ENCODE peak calls at places on chromosomes 5 and 9, in eight cellular contexts. One of them, this sample, is unnamed.

GRCh38 chr5:95773325-95774059 is 42.4 kb downstream of the RHOBTB3 start:
- DNase-seq in prostate gland: no peak
- DNase-seq in omental fat pad: no peak
- DNase-seq in RWPE1: peak
- DNase-seq in WERI-Rb-1: no peak
- DNase-seq in ovary: no peak
- DNase-seq in fibroblast of mammary gland: peak
- DNase-seq in heart right ventricle: no peak
- DNase-seq in this sample: no peak

GRCh38 chr5:172769598-172770373 is 1.2 kb downstream of the DUSP1 start:
- DNase-seq in prostate gland: no peak
- DNase-seq in omental fat pad: no peak
- DNase-seq in RWPE1: peak
- DNase-seq in WERI-Rb-1: no peak
- DNase-seq in ovary: peak
- DNase-seq in fibroblast of mammary gland: peak
- DNase-seq in heart right ventricle: peak
- DNase-seq in this sample: no peak

GRCh38 chr9:131404987-131405386 is 11.1 kb downstream of the PRRC2B start:
- DNase-seq in prostate gland: no peak
- DNase-seq in omental fat pad: no peak
- DNase-seq in RWPE1: no peak
- DNase-seq in WERI-Rb-1: no peak
- DNase-seq in ovary: no peak
- DNase-seq in fibroblast of mammary gland: no peak
- DNase-seq in heart right ventricle: no peak
- DNase-seq in this sample: no peak

GRCh38 chr5:131272365-131273123 is 8.7 kb downstream of the CDC42SE2 start:
- DNase-seq in prostate gland: no peak
- DNase-seq in omental fat pad: no peak
- DNase-seq in RWPE1: no peak
- DNase-seq in WERI-Rb-1: no peak
- DNase-seq in ovary: no peak
- DNase-seq in fibroblast of mammary gland: no peak
- DNase-seq in heart right ventricle: no peak
- DNase-seq in this sample: no peak

GRCh38 chr9:13427587-13427986 is 148.1 kb upstream of the MPDZ start:
- DNase-seq in prostate gland: peak
- DNase-seq in omental fat pad: no peak
- DNase-seq in RWPE1: peak
- DNase-seq in WERI-Rb-1: no peak
- DNase-seq in ovary: no peak
- DNase-seq in fibroblast of mammary gland: peak
- DNase-seq in heart right ventricle: no peak
- DNase-seq in this sample: peak

GRCh38 chr9:37011530-37011929 is 22.5 kb downstream of the PAX5 start:
- DNase-seq in prostate gland: no peak
- DNase-seq in omental fat pad: no peak
- DNase-seq in RWPE1: no peak
- DNase-seq in WERI-Rb-1: no peak
- DNase-seq in ovary: no peak
- DNase-seq in fibroblast of mammary gland: no peak
- DNase-seq in heart right ventricle: no peak
- DNase-seq in this sample: no peak

GRCh38 chr9:101586651-101587050 is 8.1 kb downstream of the PPP3R2 start:
- DNase-seq in prostate gland: no peak
- DNase-seq in omental fat pad: no peak
- DNase-seq in RWPE1: no peak
- DNase-seq in WERI-Rb-1: no peak
- DNase-seq in ovary: no peak
- DNase-seq in fibroblast of mammary gland: no peak
- DNase-seq in heart right ventricle: no peak
- DNase-seq in this sample: no peak

GRCh38 chr5:9869616-9870288 is 239.6 kb upstream of the TAS2R1 start:
- DNase-seq in prostate gland: no peak
- DNase-seq in omental fat pad: no peak
- DNase-seq in RWPE1: peak
- DNase-seq in WERI-Rb-1: no peak
- DNase-seq in ovary: no peak
- DNase-seq in fibroblast of mammary gland: peak
- DNase-seq in heart right ventricle: no peak
- DNase-seq in this sample: no peak

GRCh38 chr5:96661101-96661840 is 905 bp upstream of the CAST start:
- DNase-seq in prostate gland: peak
- DNase-seq in omental fat pad: no peak
- DNase-seq in RWPE1: peak
- DNase-seq in WERI-Rb-1: peak
- DNase-seq in ovary: peak
- DNase-seq in fibroblast of mammary gland: peak
- DNase-seq in heart right ventricle: peak
- DNase-seq in this sample: no peak

GRCh38 chr5:67693956-67694564 is 497.5 kb upstream of the CD180 start:
- DNase-seq in prostate gland: peak
- DNase-seq in omental fat pad: no peak
- DNase-seq in RWPE1: no peak
- DNase-seq in WERI-Rb-1: no peak
- DNase-seq in ovary: peak
- DNase-seq in fibroblast of mammary gland: peak
- DNase-seq in heart right ventricle: peak
- DNase-seq in this sample: peak

GRCh38 chr5:150763023-150763793 is 4.4 kb upstream of the DCTN4 start:
- DNase-seq in prostate gland: peak
- DNase-seq in omental fat pad: peak
- DNase-seq in RWPE1: peak
- DNase-seq in WERI-Rb-1: no peak
- DNase-seq in ovary: peak
- DNase-seq in fibroblast of mammary gland: peak
- DNase-seq in heart right ventricle: peak
- DNase-seq in this sample: no peak

GRCh38 chr9:15837079-15837679 is 284.3 kb downstream of the CCDC171 start:
- DNase-seq in prostate gland: peak
- DNase-seq in omental fat pad: no peak
- DNase-seq in RWPE1: peak
- DNase-seq in WERI-Rb-1: peak
- DNase-seq in ovary: no peak
- DNase-seq in fibroblast of mammary gland: peak
- DNase-seq in heart right ventricle: no peak
- DNase-seq in this sample: peak

GRCh38 chr5:118956727-118957126 is 31.6 kb downstream of the DTWD2 start:
- DNase-seq in prostate gland: no peak
- DNase-seq in omental fat pad: no peak
- DNase-seq in RWPE1: peak
- DNase-seq in WERI-Rb-1: no peak
- DNase-seq in ovary: no peak
- DNase-seq in fibroblast of mammary gland: peak
- DNase-seq in heart right ventricle: no peak
- DNase-seq in this sample: no peak

GRCh38 chr9:93682155-93682968 is 106.0 kb downstream of the PHF2 start:
- DNase-seq in prostate gland: peak
- DNase-seq in omental fat pad: peak
- DNase-seq in RWPE1: peak
- DNase-seq in WERI-Rb-1: peak
- DNase-seq in ovary: peak
- DNase-seq in fibroblast of mammary gland: peak
- DNase-seq in heart right ventricle: peak
- DNase-seq in this sample: peak

GRCh38 chr9:93679536-93680444 is 103.4 kb downstream of the PHF2 start:
- DNase-seq in prostate gland: peak
- DNase-seq in omental fat pad: peak
- DNase-seq in RWPE1: no peak
- DNase-seq in WERI-Rb-1: peak
- DNase-seq in ovary: peak
- DNase-seq in fibroblast of mammary gland: no peak
- DNase-seq in heart right ventricle: no peak
- DNase-seq in this sample: no peak

GRCh38 chr9:93678199-93679019 is 102.0 kb downstream of the PHF2 start:
- DNase-seq in prostate gland: no peak
- DNase-seq in omental fat pad: peak
- DNase-seq in RWPE1: no peak
- DNase-seq in WERI-Rb-1: peak
- DNase-seq in ovary: peak
- DNase-seq in fibroblast of mammary gland: no peak
- DNase-seq in heart right ventricle: no peak
- DNase-seq in this sample: no peak

GRCh38 chr9:93681316-93682154 is 105.2 kb downstream of the PHF2 start:
- DNase-seq in prostate gland: peak
- DNase-seq in omental fat pad: peak
- DNase-seq in RWPE1: no peak
- DNase-seq in WERI-Rb-1: peak
- DNase-seq in ovary: peak
- DNase-seq in fibroblast of mammary gland: no peak
- DNase-seq in heart right ventricle: no peak
- DNase-seq in this sample: no peak

GRCh38 chr9:93680445-93681315 is 104.3 kb downstream of the PHF2 start:
- DNase-seq in prostate gland: peak
- DNase-seq in omental fat pad: peak
- DNase-seq in RWPE1: no peak
- DNase-seq in WERI-Rb-1: peak
- DNase-seq in ovary: peak
- DNase-seq in fibroblast of mammary gland: no peak
- DNase-seq in heart right ventricle: no peak
- DNase-seq in this sample: no peak
- TF ChIP-seq CTCF in prostate gland: no peak
- TF ChIP-seq CTCF in omental fat pad: no peak
- TF ChIP-seq CTCF in RWPE1: peak
- TF ChIP-seq CTCF in WERI-Rb-1: peak
- TF ChIP-seq CTCF in ovary: no peak
- TF ChIP-seq CTCF in fibroblast of mammary gland: no peak
- TF ChIP-seq CTCF in heart right ventricle: no peak
- TF ChIP-seq CTCF in this sample: peak

DNA sequence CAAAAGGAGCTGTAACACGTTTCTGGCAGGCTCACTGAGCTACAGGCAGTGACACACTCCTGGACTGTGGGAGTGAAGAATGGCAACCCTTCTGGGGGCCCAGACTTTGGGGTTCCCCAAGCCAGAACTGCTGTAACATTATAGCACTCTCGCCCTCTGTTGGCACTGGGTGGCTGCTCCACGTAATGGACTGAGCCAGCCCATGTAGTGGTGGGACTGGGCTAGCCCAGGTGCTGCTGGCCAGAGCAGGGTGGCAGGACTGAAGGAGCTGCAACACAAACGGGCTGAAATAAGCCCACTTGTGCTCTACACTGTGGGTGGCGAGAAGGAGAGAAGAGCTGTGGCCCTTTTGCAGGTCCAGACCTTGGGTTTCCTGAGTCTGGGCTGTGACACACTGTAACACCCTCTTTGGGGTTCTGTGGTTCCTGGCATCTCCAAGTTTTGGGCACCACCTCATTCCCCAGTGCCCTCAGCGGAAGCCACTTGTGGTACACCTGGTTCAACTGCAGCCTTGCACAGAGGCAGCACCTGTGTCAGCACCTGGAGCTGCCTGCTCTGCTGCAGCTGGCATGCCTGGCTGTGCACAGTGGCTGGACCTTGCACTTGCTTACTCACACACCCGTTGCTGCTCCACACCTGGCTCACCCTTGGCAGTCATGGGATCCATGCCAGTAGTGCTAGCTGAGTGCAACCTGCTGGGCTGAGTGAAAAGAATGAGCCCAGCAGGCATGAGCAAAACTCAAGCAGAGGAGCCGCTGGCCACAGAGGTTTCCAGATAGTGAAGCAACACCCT is 95.0 kb upstream of the PRR16 start:
- DNase-seq in prostate gland: no peak
- DNase-seq in omental fat pad: no peak
- DNase-seq in RWPE1: peak
- DNase-seq in WERI-Rb-1: no peak
- DNase-seq in ovary: no peak
- DNase-seq in fibroblast of mammary gland: no peak
- DNase-seq in heart right ventricle: no peak
- DNase-seq in this sample: peak
- TF ChIP-seq CTCF in prostate gland: no peak
- TF ChIP-seq CTCF in omental fat pad: no peak
- TF ChIP-seq CTCF in RWPE1: no peak
- TF ChIP-seq CTCF in WERI-Rb-1: no peak
- TF ChIP-seq CTCF in ovary: no peak
- TF ChIP-seq CTCF in fibroblast of mammary gland: no peak
- TF ChIP-seq CTCF in heart right ventricle: no peak
- TF ChIP-seq CTCF in this sample: no peak

GRCh38 chr9:2722715-2723114 is 5.4 kb downstream of the KCNV2 start:
- DNase-seq in prostate gland: no peak
- DNase-seq in omental fat pad: no peak
- DNase-seq in RWPE1: peak
- DNase-seq in WERI-Rb-1: no peak
- DNase-seq in ovary: no peak
- DNase-seq in fibroblast of mammary gland: peak
- DNase-seq in heart right ventricle: no peak
- DNase-seq in this sample: no peak

GRCh38 chr9:2723666-2724065 is 6.4 kb downstream of the KCNV2 start:
- DNase-seq in prostate gland: no peak
- DNase-seq in omental fat pad: no peak
- DNase-seq in RWPE1: no peak
- DNase-seq in WERI-Rb-1: no peak
- DNase-seq in ovary: no peak
- DNase-seq in fibroblast of mammary gland: no peak
- DNase-seq in heart right ventricle: no peak
- DNase-seq in this sample: no peak

GRCh38 chr9:2726620-2727335 is 9.5 kb downstream of the KCNV2 start:
- DNase-seq in prostate gland: no peak
- DNase-seq in omental fat pad: no peak
- DNase-seq in RWPE1: no peak
- DNase-seq in WERI-Rb-1: no peak
- DNase-seq in ovary: no peak
- DNase-seq in fibroblast of mammary gland: peak
- DNase-seq in heart right ventricle: no peak
- DNase-seq in this sample: no peak

GRCh38 chr9:2725929-2726328 is 8.6 kb downstream of the KCNV2 start:
- DNase-seq in prostate gland: no peak
- DNase-seq in omental fat pad: no peak
- DNase-seq in RWPE1: no peak
- DNase-seq in WERI-Rb-1: no peak
- DNase-seq in ovary: no peak
- DNase-seq in fibroblast of mammary gland: peak
- DNase-seq in heart right ventricle: no peak
- DNase-seq in this sample: no peak

DNA sequence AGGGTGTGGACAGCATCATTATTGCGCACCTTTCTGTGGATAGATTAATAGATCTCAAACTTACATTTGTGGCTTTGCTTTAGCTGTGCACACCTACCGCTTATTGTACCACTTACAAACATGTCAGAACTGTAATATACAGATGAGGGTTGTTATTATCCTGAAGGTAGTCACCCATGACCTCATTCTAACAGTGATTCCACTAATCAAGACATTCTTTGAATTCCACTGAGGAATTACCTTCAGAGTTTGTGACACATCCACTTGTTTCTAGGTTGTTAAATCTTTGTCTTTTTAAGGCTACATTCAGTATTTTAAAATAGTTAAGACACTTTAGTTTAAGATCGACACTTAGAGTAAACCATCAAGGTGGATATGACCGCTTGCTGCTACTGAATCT is 7.8 kb downstream of the KCNV2 start:
- DNase-seq in prostate gland: no peak
- DNase-seq in omental fat pad: no peak
- DNase-seq in RWPE1: no peak
- DNase-seq in WERI-Rb-1: no peak
- DNase-seq in ovary: no peak
- DNase-seq in fibroblast of mammary gland: no peak
- DNase-seq in heart right ventricle: no peak
- DNase-seq in this sample: no peak
- TF ChIP-seq CTCF in prostate gland: no peak
- TF ChIP-seq CTCF in omental fat pad: no peak
- TF ChIP-seq CTCF in RWPE1: no peak
- TF ChIP-seq CTCF in WERI-Rb-1: no peak
- TF ChIP-seq CTCF in ovary: no peak
- TF ChIP-seq CTCF in fibroblast of mammary gland: no peak
- TF ChIP-seq CTCF in heart right ventricle: no peak
- TF ChIP-seq CTCF in this sample: no peak

GRCh38 chr9:34501889-34502425 is 20.8 kb downstream of the ENHO start:
- DNase-seq in prostate gland: peak
- DNase-seq in omental fat pad: no peak
- DNase-seq in RWPE1: no peak
- DNase-seq in WERI-Rb-1: peak
- DNase-seq in ovary: peak
- DNase-seq in fibroblast of mammary gland: peak
- DNase-seq in heart right ventricle: peak
- DNase-seq in this sample: no peak
- TF ChIP-seq CTCF in prostate gland: no peak
- TF ChIP-seq CTCF in omental fat pad: no peak
- TF ChIP-seq CTCF in RWPE1: no peak
- TF ChIP-seq CTCF in WERI-Rb-1: peak
- TF ChIP-seq CTCF in ovary: no peak
- TF ChIP-seq CTCF in fibroblast of mammary gland: peak
- TF ChIP-seq CTCF in heart right ventricle: peak
- TF ChIP-seq CTCF in this sample: no peak

This sample was measured in LNCaP clone FGC.